ENCODE peak calls at places on chromosomes 7 and 10, in eight cellular contexts. One of them, this sample, is unnamed.

GRCh38 chr7:235576-236395 is 43.4 kb downstream of the FAM20C start:
- DNase-seq in body of pancreas: peak; percentile 74
- DNase-seq in pancreas: peak; percentile 78
- DNase-seq in sigmoid colon: peak; percentile 87
- DNase-seq in stomach: peak; percentile 91
- DNase-seq in fibroblast of lung: no peak
- DNase-seq in CD8-positive, alpha-beta T cell: no peak
- DNase-seq in BE2C: no peak
- DNase-seq in this sample: no peak

GRCh38 chr7:41732279-41733062 is 29.6 kb upstream of the INHBA start:
- DNase-seq in CD8-positive, alpha-beta T cell: no peak
- DNase-seq in sigmoid colon: no peak
- DNase-seq in BE2C: no peak
- DNase-seq in fibroblast of lung: no peak
- DNase-seq in stomach: no peak
- DNase-seq in pancreas: no peak
- DNase-seq in body of pancreas: no peak
- DNase-seq in this sample: no peak

GRCh38 chr10:790821-791551 is 101.5 kb upstream of the DIP2C start:
- DNase-seq in CD8-positive, alpha-beta T cell: peak; percentile 38
- DNase-seq in fibroblast of lung: no peak
- DNase-seq in sigmoid colon: peak; percentile 57
- DNase-seq in BE2C: no peak
- DNase-seq in stomach: peak; percentile 23
- DNase-seq in pancreas: no peak
- DNase-seq in body of pancreas: no peak
- DNase-seq in this sample: no peak

GRCh38 chr7:130912086-130912909 is 178.3 kb upstream of the KLF14 start:
- DNase-seq in stomach: no peak
- DNase-seq in BE2C: no peak
- DNase-seq in CD8-positive, alpha-beta T cell: no peak
- DNase-seq in pancreas: no peak
- DNase-seq in body of pancreas: no peak
- DNase-seq in sigmoid colon: no peak
- DNase-seq in fibroblast of lung: peak; percentile 92
- DNase-seq in this sample: no peak

GRCh38 chr10:30285970-30286369 is 63.1 kb downstream of the MTPAP start:
- DNase-seq in CD8-positive, alpha-beta T cell: no peak
- DNase-seq in pancreas: no peak
- DNase-seq in BE2C: no peak
- DNase-seq in sigmoid colon: no peak
- DNase-seq in stomach: no peak
- DNase-seq in fibroblast of lung: no peak
- DNase-seq in body of pancreas: no peak
- DNase-seq in this sample: no peak

GRCh38 chr7:112161253-112162160 is 44.7 kb downstream of the DOCK4 start:
- DNase-seq in CD8-positive, alpha-beta T cell: no peak
- DNase-seq in sigmoid colon: no peak
- DNase-seq in body of pancreas: no peak
- DNase-seq in stomach: no peak
- DNase-seq in pancreas: no peak
- DNase-seq in BE2C: no peak
- DNase-seq in fibroblast of lung: no peak
- DNase-seq in this sample: no peak

GRCh38 chr7:12351843-12352242 is 51.8 kb downstream of the VWDE start:
- DNase-seq in CD8-positive, alpha-beta T cell: no peak
- DNase-seq in pancreas: no peak
- DNase-seq in BE2C: no peak
- DNase-seq in body of pancreas: no peak
- DNase-seq in sigmoid colon: no peak
- DNase-seq in stomach: no peak
- DNase-seq in fibroblast of lung: no peak
- DNase-seq in this sample: no peak

GRCh38 chr7:85815511-85815910 is 628.7 kb upstream of the SEMA3D start:
- DNase-seq in stomach: no peak
- DNase-seq in pancreas: no peak
- DNase-seq in CD8-positive, alpha-beta T cell: no peak
- DNase-seq in BE2C: no peak
- DNase-seq in body of pancreas: no peak
- DNase-seq in fibroblast of lung: no peak
- DNase-seq in sigmoid colon: no peak
- DNase-seq in this sample: no peak

GRCh38 chr10:13337827-13338196 is 10.3 kb downstream of the SEPHS1 start:
- DNase-seq in body of pancreas: no peak
- DNase-seq in BE2C: no peak
- DNase-seq in sigmoid colon: no peak
- DNase-seq in CD8-positive, alpha-beta T cell: no peak
- DNase-seq in pancreas: no peak
- DNase-seq in stomach: no peak
- DNase-seq in fibroblast of lung: no peak
- DNase-seq in this sample: peak; percentile 65

GRCh38 chr7:151038951-151039849 is 9.1 kb upstream of the ASIC3 start:
- DNase-seq in stomach: peak; percentile 72
- DNase-seq in body of pancreas: peak; percentile 45
- DNase-seq in pancreas: peak; percentile 71
- DNase-seq in CD8-positive, alpha-beta T cell: no peak
- DNase-seq in BE2C: peak; percentile 92
- DNase-seq in sigmoid colon: peak; percentile 87
- DNase-seq in fibroblast of lung: peak; percentile 96
- DNase-seq in this sample: peak; percentile 41

GRCh38 chr10:49310460-49310859 is 11.5 kb downstream of the C10orf71 start:
- DNase-seq in sigmoid colon: no peak
- DNase-seq in BE2C: no peak
- DNase-seq in pancreas: no peak
- DNase-seq in body of pancreas: no peak
- DNase-seq in stomach: no peak
- DNase-seq in fibroblast of lung: no peak
- DNase-seq in CD8-positive, alpha-beta T cell: no peak
- DNase-seq in this sample: no peak

GRCh38 chr7:138417840-138418239 is 42.2 kb upstream of the TRIM24 start:
- DNase-seq in BE2C: no peak
- DNase-seq in sigmoid colon: no peak
- DNase-seq in fibroblast of lung: no peak
- DNase-seq in pancreas: no peak
- DNase-seq in CD8-positive, alpha-beta T cell: no peak
- DNase-seq in stomach: no peak
- DNase-seq in body of pancreas: no peak
- DNase-seq in this sample: no peak

GRCh38 chr7:158587425-158588084 is at the start of gene PTPRN2:
- DNase-seq in BE2C: peak; percentile 86
- DNase-seq in CD8-positive, alpha-beta T cell: peak; percentile 63
- DNase-seq in stomach: peak; percentile 77
- DNase-seq in fibroblast of lung: peak; percentile 40
- DNase-seq in pancreas: peak; percentile 87
- DNase-seq in body of pancreas: peak; percentile 82
- DNase-seq in sigmoid colon: peak; percentile 70
- DNase-seq in this sample: peak; percentile 75

GRCh38 chr10:51760864-51761263 is 61.5 kb upstream of the CSTF2T start:
- DNase-seq in fibroblast of lung: no peak
- DNase-seq in BE2C: no peak
- DNase-seq in stomach: no peak
- DNase-seq in sigmoid colon: no peak
- DNase-seq in CD8-positive, alpha-beta T cell: no peak
- DNase-seq in pancreas: no peak
- DNase-seq in body of pancreas: no peak
- DNase-seq in this sample: no peak

GRCh38 chr10:111515264-111515663 is 438.4 kb downstream of the ADRA2A start:
- DNase-seq in sigmoid colon: no peak
- DNase-seq in pancreas: no peak
- DNase-seq in BE2C: no peak
- DNase-seq in body of pancreas: no peak
- DNase-seq in fibroblast of lung: no peak
- DNase-seq in stomach: no peak
- DNase-seq in CD8-positive, alpha-beta T cell: no peak
- DNase-seq in this sample: no peak

GRCh38 chr7:26159243-26159642 is 7.2 kb downstream of the NFE2L3 start:
- DNase-seq in CD8-positive, alpha-beta T cell: no peak
- DNase-seq in body of pancreas: no peak
- DNase-seq in fibroblast of lung: peak; percentile 55
- DNase-seq in BE2C: no peak
- DNase-seq in pancreas: no peak
- DNase-seq in stomach: no peak
- DNase-seq in sigmoid colon: no peak
- DNase-seq in this sample: no peak
- H3K4me1 ChIP-seq in CD8-positive, alpha-beta T cell: peaks cover 23% of the 10 kb centered on the region
- H3K4me1 ChIP-seq in body of pancreas: peaks cover 25% of the 10 kb centered on the region
- H3K4me1 ChIP-seq in fibroblast of lung: peaks cover 4% of the 10 kb centered on the region
- H3K4me1 ChIP-seq in BE2C: no peaks in the 10 kb centered on the region
- H3K4me1 ChIP-seq in pancreas: peaks cover 16% of the 10 kb centered on the region
- H3K4me1 ChIP-seq in stomach: peaks cover 13% of the 10 kb centered on the region
- H3K4me1 ChIP-seq in sigmoid colon: no peaks in the 10 kb centered on the region
- H3K4me1 ChIP-seq in this sample: peaks cover 34% of the 10 kb centered on the region

GRCh38 chr10:34731213-34731612 is 83.9 kb downstream of the PARD3 start:
- DNase-seq in CD8-positive, alpha-beta T cell: no peak
- DNase-seq in body of pancreas: no peak
- DNase-seq in stomach: no peak
- DNase-seq in sigmoid colon: no peak
- DNase-seq in fibroblast of lung: no peak
- DNase-seq in BE2C: no peak
- DNase-seq in pancreas: no peak
- DNase-seq in this sample: no peak

GRCh38 chr10:34730726-34731125 is 84.4 kb downstream of the PARD3 start:
- DNase-seq in body of pancreas: no peak
- DNase-seq in BE2C: no peak
- DNase-seq in sigmoid colon: no peak
- DNase-seq in fibroblast of lung: peak; percentile 78
- DNase-seq in pancreas: no peak
- DNase-seq in stomach: no peak
- DNase-seq in CD8-positive, alpha-beta T cell: no peak
- DNase-seq in this sample: no peak

GRCh38 chr10:34732926-34733325 is 82.2 kb downstream of the PARD3 start:
- DNase-seq in body of pancreas: no peak
- DNase-seq in fibroblast of lung: peak; percentile 70
- DNase-seq in CD8-positive, alpha-beta T cell: no peak
- DNase-seq in sigmoid colon: no peak
- DNase-seq in BE2C: peak; percentile 16
- DNase-seq in pancreas: no peak
- DNase-seq in stomach: no peak
- DNase-seq in this sample: no peak

GRCh38 chr10:34729619-34730018 is 85.5 kb downstream of the PARD3 start:
- DNase-seq in body of pancreas: no peak
- DNase-seq in BE2C: no peak
- DNase-seq in stomach: no peak
- DNase-seq in CD8-positive, alpha-beta T cell: no peak
- DNase-seq in pancreas: no peak
- DNase-seq in sigmoid colon: no peak
- DNase-seq in fibroblast of lung: no peak
- DNase-seq in this sample: no peak

DNA sequence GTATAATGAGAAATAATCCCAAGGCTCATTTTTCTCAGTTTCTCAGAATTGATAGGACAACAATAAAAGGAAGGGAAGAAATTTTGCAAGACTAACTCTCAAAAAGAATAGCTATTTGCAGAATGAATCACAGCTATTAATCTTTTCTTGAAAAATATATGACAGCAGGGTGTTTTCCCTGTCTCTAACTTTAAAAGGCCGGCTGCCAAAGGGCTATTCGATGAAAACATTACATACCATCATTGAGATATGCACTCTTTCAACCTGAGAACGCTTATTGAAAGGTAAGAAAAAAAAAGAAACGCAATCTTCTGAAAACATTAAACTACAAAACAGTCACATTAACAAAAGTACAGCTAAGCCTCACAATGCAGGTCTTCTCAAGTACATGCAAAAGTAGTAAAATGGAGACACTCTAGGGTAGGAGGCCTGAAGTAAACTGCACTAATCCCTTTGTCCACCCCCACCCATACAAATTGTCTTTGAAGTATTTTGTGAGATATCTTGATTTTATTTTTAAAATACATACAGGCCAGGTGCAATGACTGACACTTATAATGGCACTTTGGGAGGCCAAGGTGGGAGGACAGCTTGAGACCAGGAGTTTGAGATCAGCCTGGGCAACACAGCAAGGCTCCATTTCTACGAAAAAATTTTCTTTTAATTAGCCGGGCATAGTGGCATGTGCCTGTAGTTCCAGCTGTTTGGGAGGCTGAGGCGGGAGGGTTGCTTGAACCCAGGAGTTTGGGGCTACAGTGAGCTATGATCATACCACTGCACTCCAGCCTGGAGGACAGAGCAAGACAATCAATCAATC is 83.0 kb downstream of the PARD3 start:
- DNase-seq in body of pancreas: no peak
- DNase-seq in fibroblast of lung: peak; percentile 81
- DNase-seq in pancreas: no peak
- DNase-seq in stomach: no peak
- DNase-seq in CD8-positive, alpha-beta T cell: no peak
- DNase-seq in sigmoid colon: no peak
- DNase-seq in BE2C: no peak
- DNase-seq in this sample: no peak
- H3K4me3 ChIP-seq in body of pancreas: no peak overlapping the region
- H3K4me3 ChIP-seq in fibroblast of lung: no peak overlapping the region
- H3K4me3 ChIP-seq in pancreas: no peak overlapping the region
- H3K4me3 ChIP-seq in stomach: no peak overlapping the region
- H3K4me3 ChIP-seq in CD8-positive, alpha-beta T cell: no peak overlapping the region
- H3K4me3 ChIP-seq in sigmoid colon: no peak overlapping the region
- H3K4me3 ChIP-seq in BE2C: no peak overlapping the region
- H3K4me3 ChIP-seq in this sample: no peak overlapping the region

GRCh38 chr7:66013938-66014337 is 31.9 kb upstream of the GUSB start:
- DNase-seq in pancreas: peak; percentile 29
- DNase-seq in stomach: peak; percentile 62
- DNase-seq in CD8-positive, alpha-beta T cell: no peak
- DNase-seq in body of pancreas: peak; percentile 14
- DNase-seq in sigmoid colon: no peak
- DNase-seq in BE2C: peak; percentile 54
- DNase-seq in fibroblast of lung: peak; percentile 50
- DNase-seq in this sample: peak; percentile 52
- TF ChIP-seq CTCF in pancreas: no peak
- TF ChIP-seq CTCF in stomach: no peak
- TF ChIP-seq CTCF in CD8-positive, alpha-beta T cell: no peak
- TF ChIP-seq CTCF in body of pancreas: peak; percentile 22
- TF ChIP-seq CTCF in sigmoid colon: no peak
- TF ChIP-seq CTCF in BE2C: peak; percentile 63
- TF ChIP-seq CTCF in fibroblast of lung: peak; percentile 68
- TF ChIP-seq CTCF in this sample: no peak

GRCh38 chr10:88082806-88083596 is 219.6 kb downstream of the PTEN start:
- DNase-seq in fibroblast of lung: no peak
- DNase-seq in body of pancreas: no peak
- DNase-seq in BE2C: no peak
- DNase-seq in stomach: no peak
- DNase-seq in CD8-positive, alpha-beta T cell: no peak
- DNase-seq in sigmoid colon: no peak
- DNase-seq in pancreas: no peak
- DNase-seq in this sample: no peak
- H3K4me1 ChIP-seq in fibroblast of lung: peaks cover 14% of the 10 kb centered on the region
- H3K4me1 ChIP-seq in body of pancreas: peaks cover 46% of the 10 kb centered on the region
- H3K4me1 ChIP-seq in BE2C: no peaks in the 10 kb centered on the region
- H3K4me1 ChIP-seq in stomach: peaks cover 30% of the 10 kb centered on the region
- H3K4me1 ChIP-seq in CD8-positive, alpha-beta T cell: no peaks in the 10 kb centered on the region
- H3K4me1 ChIP-seq in sigmoid colon: no peaks in the 10 kb centered on the region
- H3K4me1 ChIP-seq in pancreas: peaks cover 45% of the 10 kb centered on the region
- H3K4me1 ChIP-seq in this sample: peaks cover 10% of the 10 kb centered on the region

This sample was measured in mucosa of descending colon.